ENCODE peak calls at places on chromosomes 4 and X, in six cellular contexts. G is endodermal cell, E is MM.1S, C is BE2C, Z is ovary, S is heart right ventricle. O is an unnamed sample.
A peak's percentile ranks its signal among the peaks of the same experiment; 100 is the strongest.

GRCh38 chrX:24426340-24426913 is 38.7 kb upstream of the PDK3 start:
- DNase-seq in G (peak; percentile 59), E (peak; percentile 18), C (no peak), Z (no peak), S (no peak), O (no peak)

GRCh38 chr4:55069248-55069647 is 56.1 kb downstream of the KDR start:
- DNase-seq in G (no peak), E (no peak), C (no peak), Z (no peak), S (peak; percentile 65), O (no peak)

GRCh38 chrX:64191281-64192010 is 14.1 kb downstream of the AMER1 start:
- DNase-seq in G (peak; percentile 9), E (no peak), C (no peak), Z (no peak), S (no peak), O (no peak)

GRCh38 chrX:9829308-9830267 is 43.4 kb downstream of the SHROOM2 start:
- DNase-seq in G (no peak), E (peak; percentile 83), C (no peak), Z (no peak), S (no peak), O (no peak)

GRCh38 chr4:43423276-43423675 is 530.8 kb downstream of the GRXCR1 start:
- DNase-seq in G (no peak), E (no peak), C (no peak), Z (no peak), S (no peak), O (no peak)

GRCh38 chrX:153161952-153162351 is 17.1 kb upstream of the MAGEA1 start:
- DNase-seq in G (no peak), E (no peak), C (no peak), Z (no peak), S (no peak), O (no peak)

GRCh38 chr4:151114986-151115385 is 15.6 kb downstream of the RPS3A start:
- DNase-seq in G (peak; percentile 32), E (no peak), C (no peak), Z (no peak), S (no peak), O (no peak)

GRCh38 chr4:139625487-139625886 is 40.1 kb upstream of the MGST2 start:
- DNase-seq in G (no peak), E (no peak), C (no peak), Z (no peak), S (no peak), O (no peak)

GRCh38 chr4:120691106-120691505 is 231.4 kb downstream of the PRDM5 start:
- DNase-seq in G (no peak), E (no peak), C (no peak), Z (no peak), S (no peak), O (no peak)

GRCh38 chrX:93591398-93591797 is 82.0 kb downstream of the NAP1L3 start:
- DNase-seq in G (no peak), E (no peak), C (no peak), Z (no peak), S (no peak), O (no peak)

GRCh38 chrX:1380672-1381233 is 11.2 kb downstream of the SLC25A6 start:
- DNase-seq in G (peak; percentile 78), E (no peak), C (no peak), Z (no peak), S (no peak), O (no peak)

GRCh38 chr4:187826725-187827124 is 168.8 kb upstream of the ZFP42 start:
- DNase-seq in G (peak; percentile 59), E (no peak), C (no peak), Z (no peak), S (no peak), O (no peak)

GRCh38 chr4:2830632-2831610 is 12.7 kb upstream of the ADD1 start:
- DNase-seq in G (peak; percentile 35), E (no peak), C (no peak), Z (peak; percentile 5), S (no peak), O (no peak)
- H3K36me3 ChIP-seq in G (peaks cover 20% of the 10 kb centered on the region), E (no peaks in the 10 kb centered on the region), C (peaks cover 3% of the 10 kb centered on the region), Z (no peaks in the 10 kb centered on the region), S (peaks cover 4% of the 10 kb centered on the region), O (peaks cover 60% of the 10 kb centered on the region)

GRCh38 chr4:177441061-177441802 is 1.0 kb downstream of the AGA start:
- DNase-seq in G (peak; percentile 61), E (peak; percentile 44), C (peak; percentile 15), Z (no peak), S (no peak), O (no peak)

GRCh38 chr4:177441803-177442622 is at the start of gene AGA:
- DNase-seq in G (peak; percentile 96), E (peak; percentile 97), C (peak; percentile 97), Z (peak; percentile 96), S (peak; percentile 98), O (peak; percentile 68)

GRCh38 chr4:177434667-177435066 is 7.6 kb downstream of the AGA start:
- DNase-seq in G (no peak), E (no peak), C (no peak), Z (no peak), S (no peak), O (no peak)

DNA sequence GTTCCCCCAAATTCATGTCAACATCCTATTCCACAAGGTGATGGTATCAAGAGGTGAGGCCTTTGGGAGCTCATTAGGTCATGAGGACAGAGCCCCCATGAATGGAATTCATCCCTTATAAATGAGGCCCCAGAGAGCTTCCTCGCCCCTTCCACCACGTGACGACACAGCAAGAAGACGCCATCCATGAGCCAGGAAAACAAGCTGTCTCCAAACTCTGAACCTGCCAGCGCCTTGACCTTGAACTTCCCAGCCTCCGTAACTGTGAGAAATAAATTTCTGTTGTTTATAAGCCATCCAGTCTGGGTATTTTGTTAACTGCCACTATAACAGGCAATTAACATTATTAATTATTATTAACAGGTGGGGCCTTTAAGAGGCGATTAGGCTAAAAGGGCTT is 5.8 kb downstream of the AGA start:
- DNase-seq in G (no peak), E (no peak), C (no peak), Z (peak; percentile 21), S (no peak), O (no peak)
- H3K4me3 ChIP-seq in G (no peak overlapping the region), E (no peak overlapping the region), C (no peak overlapping the region), Z (no peak overlapping the region), S (no peak overlapping the region), O (no peak overlapping the region)

GRCh38 chr4:153465922-153466636 is at the start of gene TMEM131L:
- DNase-seq in G (peak; percentile 90), E (peak; percentile 67), C (peak; percentile 87), Z (peak; percentile 55), S (peak; percentile 60), O (no peak)
- TF ChIP-seq CTCF in G (peak; percentile 46), E (no peak), C (no peak), Z (no peak), S (peak; percentile 30), O (peak; percentile 29)

GRCh38 chrX:310621-311155 is 7.9 kb downstream of the GTPBP6 start:
- DNase-seq in G (no peak), E (no peak), C (no peak), Z (no peak), S (no peak), O (no peak)
- H3K36me3 ChIP-seq in G (peaks cover 64% of the 10 kb centered on the region), E (no peaks in the 10 kb centered on the region), C (peaks cover 19% of the 10 kb centered on the region), Z (peaks cover 2% of the 10 kb centered on the region), S (peaks cover 8% of the 10 kb centered on the region), O (peaks cover 32% of the 10 kb centered on the region)

GRCh38 chr4:145213245-145213644 is 32.9 kb upstream of the OTUD4 start:
- DNase-seq in G (no peak), E (no peak), C (no peak), Z (no peak), S (no peak), O (no peak)
- H3K4me3 ChIP-seq in G (no peak overlapping the region), E (no peak overlapping the region), C (no peak overlapping the region), Z (no peak overlapping the region), S (no peak overlapping the region), O (no peak overlapping the region)

GRCh38 chr4:144355809-144356757 is 215.6 kb upstream of the GYPA start:
- DNase-seq in G (peak; percentile 72), E (peak; percentile 12), C (no peak), Z (no peak), S (no peak), O (peak; percentile 44)
- TF ChIP-seq CTCF in G (peak; percentile 67), E (peak; percentile 9), C (no peak), Z (no peak), S (peak; percentile 18), O (no peak)

DNA sequence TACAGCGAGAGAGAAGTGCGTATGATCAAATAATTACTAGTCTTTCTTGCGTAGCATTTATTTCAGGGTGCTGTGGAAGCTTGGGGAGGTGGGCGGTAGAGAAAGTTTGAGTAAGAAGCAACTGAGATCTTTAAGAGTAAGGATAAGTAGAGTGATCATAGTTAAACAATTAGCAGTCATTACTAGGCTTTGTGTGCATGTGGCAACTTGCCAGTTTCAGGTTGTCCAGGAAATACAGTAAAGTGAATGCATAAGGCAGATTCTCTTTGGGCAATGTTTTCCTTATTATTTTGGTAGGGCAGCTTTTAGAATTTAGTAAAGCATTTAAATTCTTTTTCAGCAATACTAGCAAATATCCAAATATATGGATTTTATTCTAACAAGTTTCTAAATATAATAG is 57.0 kb downstream of the HPGDS start:
- DNase-seq in G (no peak), E (peak; percentile 18), C (peak; percentile 14), Z (no peak), S (no peak), O (no peak)
- H3K36me3 ChIP-seq in G (peaks cover 94% of the 10 kb centered on the region), E (peaks cover 6% of the 10 kb centered on the region), C (peaks cover 69% of the 10 kb centered on the region), Z (no peaks in the 10 kb centered on the region), S (peaks cover 2% of the 10 kb centered on the region), O (peaks cover 5% of the 10 kb centered on the region)

DNA sequence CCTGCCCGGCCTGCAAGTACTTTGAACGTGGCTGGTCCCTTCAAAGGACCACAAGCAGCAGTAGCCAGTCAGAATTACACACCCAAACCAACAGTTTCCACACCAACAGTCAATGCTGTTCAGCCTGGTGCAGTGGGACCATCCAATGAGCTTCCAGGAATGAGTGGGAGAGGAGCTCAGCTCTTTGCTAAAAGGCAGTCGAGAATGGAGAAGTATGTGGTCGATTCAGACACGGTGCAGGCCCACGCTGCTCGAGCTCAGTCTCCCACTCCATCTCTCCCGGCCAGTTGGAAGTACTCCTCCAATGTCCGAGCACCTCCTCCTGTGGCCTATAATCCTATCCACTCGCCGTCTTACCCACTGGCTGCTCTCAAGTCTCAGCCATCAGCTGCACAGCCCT is 104.4 kb upstream of the MYOZ2 start:
- DNase-seq in G (no peak), E (no peak), C (no peak), Z (no peak), S (no peak), O (no peak)
- H3K4me3 ChIP-seq in G (no peak overlapping the region), E (no peak overlapping the region), C (no peak overlapping the region), Z (peak overlapping the region; percentile 15), S (no peak overlapping the region), O (no peak overlapping the region)

GRCh38 chrX:139811942-139812629 is 104.1 kb upstream of the MCF2 start:
- DNase-seq in G (no peak), E (no peak), C (no peak), Z (no peak), S (no peak), O (no peak)

GRCh38 chrX:139820358-139820984 is 112.4 kb downstream of the ATP11C start:
- DNase-seq in G (no peak), E (no peak), C (no peak), Z (no peak), S (no peak), O (no peak)

GRCh38 chrX:139815771-139816170 is 107.8 kb upstream of the MCF2 start:
- DNase-seq in G (no peak), E (no peak), C (no peak), Z (no peak), S (no peak), O (no peak)

GRCh38 chrX:139816204-139816603 is 108.2 kb upstream of the MCF2 start:
- DNase-seq in G (no peak), E (no peak), C (no peak), Z (no peak), S (no peak), O (no peak)
- TF ChIP-seq CTCF in G (no peak), E (no peak), C (no peak), Z (no peak), S (no peak), O (no peak)